ENCODE peak calls at places on chromosomes 5 and 9, in seven cellular contexts. N, H, E, R, Q, T and C are unnamed samples.

GRCh38 chr9:27033815-27034403 is 28.4 kb upstream of the LRRC19 start:
- DNase-seq in N (peak; percentile 33), H (peak; percentile 77), E (peak; percentile 42), R (peak; percentile 17), Q (peak; percentile 56), T (peak; percentile 65), C (peak; percentile 48)

GRCh38 chr5:131417240-131417869 is 153.5 kb downstream of the CDC42SE2 start:
- DNase-seq in N (peak; percentile 61), H (peak; percentile 88), E (peak; percentile 58), R (peak; percentile 65), Q (peak; percentile 72), T (peak; percentile 87), C (peak; percentile 78)

GRCh38 chr5:77650686-77651085 is 12.2 kb upstream of the OTP start:
- DNase-seq in N (no peak), H (no peak), E (no peak), R (no peak), Q (no peak), T (no peak), C (no peak)

GRCh38 chr5:177131352-177131710 is 2.2 kb upstream of the NSD1 start:
- DNase-seq in N (no peak), H (no peak), E (no peak), R (no peak), Q (no peak), T (no peak), C (no peak)

GRCh38 chr5:35856186-35857003 is at the start of gene IL7R:
- DNase-seq in N (no peak), H (peak; percentile 24), E (peak; percentile 92), R (no peak), Q (peak; percentile 75), T (no peak), C (no peak)

GRCh38 chr5:179272326-179273073 is 72.8 kb downstream of the ADAMTS2 start:
- DNase-seq in N (no peak), H (no peak), E (no peak), R (no peak), Q (no peak), T (no peak), C (no peak)

GRCh38 chr5:104443706-104444105 is 881.1 kb upstream of the NUDT12 start:
- DNase-seq in N (no peak), H (no peak), E (no peak), R (no peak), Q (no peak), T (no peak), C (no peak)

GRCh38 chr5:35853652-35854051 is 3.0 kb upstream of the IL7R start:
- DNase-seq in N (no peak), H (no peak), E (peak; percentile 9), R (no peak), Q (no peak), T (peak; percentile 65), C (no peak)

GRCh38 chr9:134379774-134380431 is 53.6 kb downstream of the RXRA start:
- DNase-seq in N (no peak), H (peak; percentile 28), E (no peak), R (no peak), Q (peak; percentile 21), T (no peak), C (peak; percentile 34)

GRCh38 chr5:107504424-107504823 is 166.3 kb downstream of the EFNA5 start:
- DNase-seq in N (no peak), H (no peak), E (no peak), R (no peak), Q (no peak), T (no peak), C (no peak)

GRCh38 chr5:1666221-1666620 is 133.4 kb downstream of the MRPL36 start:
- DNase-seq in N (no peak), H (no peak), E (no peak), R (no peak), Q (no peak), T (no peak), C (no peak)

GRCh38 chr5:62259699-62260220 is 46.2 kb upstream of the KIF2A start:
- DNase-seq in N (no peak), H (no peak), E (no peak), R (no peak), Q (no peak), T (no peak), C (no peak)

GRCh38 chr9:71685394-71685793 is 82.9 kb downstream of the CEMIP2 start:
- DNase-seq in N (no peak), H (peak; percentile 50), E (peak; percentile 57), R (no peak), Q (no peak), T (peak; percentile 16), C (peak; percentile 25)

GRCh38 chr5:158899792-158900191 is 199.9 kb downstream of the EBF1 start:
- DNase-seq in N (no peak), H (no peak), E (no peak), R (no peak), Q (no peak), T (no peak), C (no peak)

GRCh38 chr9:91214086-91214485 is 147.6 kb downstream of the AUH start:
- DNase-seq in N (no peak), H (peak; percentile 44), E (no peak), R (no peak), Q (peak; percentile 53), T (no peak), C (no peak)

GRCh38 chr5:113276001-113276400 is 158.8 kb downstream of the TSSK1B start:
- DNase-seq in N (no peak), H (no peak), E (no peak), R (no peak), Q (no peak), T (no peak), C (no peak)